ENCODE peak calls at places on chromosomes 5 and 9, in six cellular contexts. S is progenitor cell of endocrine pancreas, G is Calu3, B is GM12865, L is GM13976, V is AG04450. H is an unnamed sample.

GRCh38 chr5:11407553-11408145 is 496.6 kb downstream of the CTNND2 start:
- DNase-seq in S (no peak), G (no peak), B (no peak), L (no peak), V (no peak), H (no peak)

GRCh38 chr5:170612256-170612656 is 108.4 kb downstream of the KCNIP1 start:
- DNase-seq in S (no peak), G (no peak), B (no peak), L (no peak), V (no peak), H (no peak)

GRCh38 chr5:110590187-110590586 is 136.3 kb downstream of the TMEM232 start:
- DNase-seq in S (no peak), G (no peak), B (peak; percentile 30), L (no peak), V (no peak), H (no peak)

GRCh38 chr5:3325811-3326568 is 269.6 kb upstream of the IRX1 start:
- DNase-seq in S (no peak), G (no peak), B (no peak), L (no peak), V (no peak), H (no peak)

GRCh38 chr5:81749562-81750307 is 1.2 kb downstream of the SSBP2 start:
- DNase-seq in S (peak; percentile 42), G (peak; percentile 44), B (peak; percentile 91), L (peak; percentile 76), V (no peak), H (peak; percentile 67)

GRCh38 chr5:96209829-96210228 is 223.2 kb downstream of the PCSK1 start:
- DNase-seq in S (no peak), G (no peak), B (no peak), L (no peak), V (peak; percentile 16), H (no peak)

GRCh38 chr9:114348906-114349482 is 19.3 kb downstream of the ORM2 start:
- DNase-seq in S (no peak), G (peak; percentile 65), B (peak; percentile 89), L (peak; percentile 90), V (peak; percentile 94), H (peak; percentile 99)

GRCh38 chr9:114385412-114386181 is 2.2 kb downstream of the AKNA start:
- DNase-seq in S (no peak), G (no peak), B (peak; percentile 97), L (peak; percentile 86), V (peak; percentile 70), H (peak; percentile 96)

GRCh38 chr9:5442400-5443011 is 4.8 kb upstream of the PLGRKT start:
- DNase-seq in S (no peak), G (peak; percentile 41), B (peak; percentile 82), L (no peak), V (no peak), H (peak; percentile 43)

GRCh38 chr9:133892193-133892920 is 99.8 kb downstream of the VAV2 start:
- DNase-seq in S (peak; percentile 47), G (peak; percentile 17), B (no peak), L (no peak), V (no peak), H (no peak)

GRCh38 chr9:120689860-120690259 is 24.4 kb downstream of the MEGF9 start:
- DNase-seq in S (no peak), G (no peak), B (no peak), L (no peak), V (no peak), H (no peak)

GRCh38 chr5:116614603-116614920 is 39.9 kb upstream of the SEMA6A start:
- DNase-seq in S (no peak), G (peak; percentile 51), B (no peak), L (no peak), V (no peak), H (no peak)

GRCh38 chr5:68746220-68747076 is 347.4 kb upstream of the SLC30A5 start:
- DNase-seq in S (no peak), G (no peak), B (no peak), L (no peak), V (no peak), H (no peak)

GRCh38 chr9:133919253-133920115 is 72.6 kb downstream of the VAV2 start:
- DNase-seq in S (no peak), G (no peak), B (no peak), L (no peak), V (no peak), H (no peak)

GRCh38 chr9:89940625-89941024 is 335.8 kb downstream of the GADD45G start:
- DNase-seq in S (no peak), G (no peak), B (no peak), L (no peak), V (no peak), H (no peak)

GRCh38 chr5:150590979-150591411 is 49.5 kb upstream of the SYNPO start:
- DNase-seq in S (no peak), G (no peak), B (no peak), L (no peak), V (no peak), H (no peak)

GRCh38 chr5:53055359-53055758 is 54.2 kb downstream of the MOCS2 start:
- DNase-seq in S (no peak), G (no peak), B (no peak), L (no peak), V (no peak), H (no peak)
- TF ChIP-seq CTCF in S (no peak), G (no peak), B (no peak), L (no peak), V (no peak), H (no peak)

GRCh38 chr5:144003636-144004035 is 166.8 kb downstream of the YIPF5 start:
- DNase-seq in S (no peak), G (no peak), B (no peak), L (no peak), V (no peak), H (no peak)

GRCh38 chr5:144004146-144004545 is 166.3 kb downstream of the YIPF5 start:
- DNase-seq in S (no peak), G (no peak), B (no peak), L (no peak), V (no peak), H (no peak)

GRCh38 chr5:144002866-144003265 is 167.6 kb downstream of the YIPF5 start:
- DNase-seq in S (no peak), G (no peak), B (no peak), L (no peak), V (no peak), H (no peak)

GRCh38 chr5:144004751-144005150 is 165.7 kb downstream of the YIPF5 start:
- DNase-seq in S (no peak), G (no peak), B (no peak), L (no peak), V (no peak), H (no peak)
- TF ChIP-seq CTCF in S (no peak), G (no peak), B (no peak), L (no peak), V (no peak), H (no peak)

GRCh38 chr5:158880514-158881001 is 219.2 kb downstream of the EBF1 start:
- DNase-seq in S (no peak), G (no peak), B (peak; percentile 73), L (no peak), V (no peak), H (peak; percentile 19)
- TF ChIP-seq CTCF in S (no peak), G (no peak), B (peak; percentile 15), L (no peak), V (no peak), H (no peak)

GRCh38 chr5:35815089-35815936 is 41.4 kb upstream of the IL7R start:
- DNase-seq in S (no peak), G (no peak), B (peak; percentile 41), L (no peak), V (no peak), H (peak; percentile 49)
- TF ChIP-seq CTCF in S (peak; percentile 54), G (no peak), B (peak; percentile 25), L (peak; percentile 31), V (peak; percentile 60), H (peak; percentile 59)

GRCh38 chr9:105425817-105426433 is 21.9 kb upstream of the FSD1L start:
- DNase-seq in S (no peak), G (no peak), B (peak; percentile 40), L (peak; percentile 60), V (no peak), H (no peak)
- TF ChIP-seq CTCF in S (peak; percentile 50), G (no peak), B (peak; percentile 30), L (no peak), V (peak; percentile 60), H (peak; percentile 37)

H was measured in activated CD8-positive, alpha-beta T cell treated with anti-CD3 and anti-CD28 coated beads for 36 hours.